ENCODE peak calls at places on chromosome 16, in seven cellular contexts. P, D, Q, N, M, X and Z are unnamed samples.

GRCh38 chr16:80804061-80804450 is 342 bp downstream of the CDYL2 start:
- DNase-seq in M (no peak), Q (peak), N (no peak), D (peak), P (peak), X (peak), Z (peak)

GRCh38 chr16:71542377-71542776 is 16.2 kb downstream of the CHST4 start:
- DNase-seq in X (peak), N (no peak), Q (peak), D (peak), M (peak), P (peak), Z (peak)

GRCh38 chr16:59698341-59698979 is 964.3 kb upstream of the GOT2 start:
- DNase-seq in D (no peak), X (no peak), P (no peak), Q (no peak), N (no peak), M (no peak), Z (peak)

GRCh38 chr16:3953728-3954410 is 73.4 kb upstream of the CREBBP start:
- DNase-seq in P (no peak), X (no peak), N (no peak), M (no peak), Q (no peak), D (no peak), Z (no peak)

GRCh38 chr16:3155972-3156371 is 21.1 kb downstream of the ZNF213 start:
- DNase-seq in Q (no peak), P (no peak), M (no peak), D (no peak), N (no peak), X (no peak), Z (no peak)

GRCh38 chr16:21599994-21600773 is 807 bp downstream of the METTL9 start:
- DNase-seq in D (no peak), P (peak), N (no peak), Q (peak), X (peak), M (peak), Z (peak)

GRCh38 chr16:28494141-28494851 is at the start of gene APOBR:
- DNase-seq in Q (no peak), D (no peak), N (no peak), X (no peak), M (no peak), P (no peak), Z (no peak)

GRCh38 chr16:5024632-5025031 is 9.1 kb downstream of the NAGPA start:
- DNase-seq in X (no peak), M (no peak), Q (no peak), N (no peak), P (no peak), D (no peak), Z (no peak)

DNA sequence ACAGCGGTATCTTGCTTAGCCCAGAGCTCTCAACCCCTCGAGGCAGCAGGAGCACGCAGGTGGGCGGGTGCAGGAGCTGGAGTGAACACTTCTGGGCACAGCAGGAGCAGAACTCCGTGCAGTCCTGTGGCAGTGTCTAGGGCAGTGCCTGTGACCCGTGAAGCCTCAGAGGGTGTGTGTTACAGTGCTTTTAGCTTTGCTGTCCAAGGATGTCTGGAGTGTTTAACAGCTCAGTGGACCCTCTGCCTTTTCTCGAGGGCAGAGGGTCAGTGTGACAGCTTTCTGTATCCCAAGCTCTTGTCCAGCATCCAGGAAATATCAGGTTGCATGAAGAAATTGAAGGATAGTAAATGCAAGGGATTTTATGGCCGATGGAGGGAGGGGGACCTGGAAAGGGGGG is 16.4 kb upstream of the SSTR5 start:
- DNase-seq in N (no peak), Q (no peak), M (no peak), D (no peak), P (no peak), X (no peak), Z (no peak)
- H2BK5ac ChIP-seq in N (no peak), Q (no peak), M (no peak), D (no peak), P (no peak), X (no peak), Z (no peak)

GRCh38 chr16:1674306-1674705 is 3.8 kb upstream of the JPT2 start:
- DNase-seq in X (no peak), D (no peak), Q (no peak), M (no peak), N (no peak), P (no peak), Z (no peak)
- H2BK5ac ChIP-seq in X (no peak), D (no peak), Q (no peak), M (no peak), N (no peak), P (no peak), Z (peak)

DNA sequence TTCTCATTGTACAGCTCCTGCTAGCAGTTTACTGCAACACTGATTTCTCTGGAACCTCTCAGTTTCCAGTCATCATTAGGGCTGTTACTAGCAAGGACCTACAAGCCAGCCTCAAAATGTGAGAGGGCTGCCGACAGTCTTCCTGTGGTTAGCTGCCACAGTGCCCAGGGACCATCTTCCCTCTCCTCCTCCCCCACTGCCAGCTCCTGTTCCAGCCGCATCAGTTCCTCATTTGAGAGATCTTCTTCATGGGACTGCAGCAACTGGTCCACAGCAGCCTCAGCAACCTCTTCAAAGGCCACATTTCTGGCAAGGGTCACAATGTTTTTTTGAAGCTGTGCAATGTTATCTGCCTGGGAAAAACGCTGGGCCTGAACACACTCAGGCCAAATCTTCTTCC is 21.5 kb downstream of the DEF8 start:
- DNase-seq in X (no peak), M (no peak), Q (no peak), P (no peak), N (no peak), D (no peak), Z (no peak)
- H2BK5ac ChIP-seq in X (no peak), M (no peak), Q (no peak), P (no peak), N (no peak), D (no peak), Z (no peak)

GRCh38 chr16:66161942-66162341 is 204.5 kb upstream of the CDH5 start:
- DNase-seq in P (no peak), Q (no peak), M (no peak), D (no peak), X (no peak), N (no peak), Z (no peak)
- H2BK5ac ChIP-seq in P (no peak), Q (no peak), M (no peak), D (no peak), X (no peak), N (no peak), Z (no peak)